ENCODE peak calls at places on chromosomes 5 and 9, in nine cellular contexts. U, G, L, X, H, O, A, Z and T are unnamed samples.

GRCh38 chr5:142540774-142541466 is 145.0 kb downstream of the FGF1 start:
- DNase-seq in O (no peak), G (no peak), A (no peak), H (no peak), X (no peak), Z (no peak), U (no peak), L (no peak), T (no peak)

GRCh38 chr9:5621327-5621726 is 7.6 kb upstream of the RIC1 start:
- DNase-seq in H (no peak), G (no peak), U (peak; percentile 28), A (no peak), X (no peak), L (no peak), O (peak; percentile 63), Z (no peak), T (no peak)

GRCh38 chr5:156934450-156935211 is 28.4 kb downstream of the TIMD4 start:
- DNase-seq in L (peak; percentile 71), A (peak; percentile 24), Z (peak; percentile 10), U (peak; percentile 33), G (no peak), O (peak; percentile 7), H (peak; percentile 36), X (peak; percentile 9), T (no peak)

GRCh38 chr5:65672787-65673186 is 48.0 kb downstream of the SHLD3 start:
- DNase-seq in H (no peak), A (no peak), G (no peak), X (no peak), Z (no peak), L (no peak), O (no peak), U (no peak), T (no peak)

GRCh38 chr9:92763721-92764380 is 782 bp downstream of the BICD2 start:
- DNase-seq in O (no peak), X (no peak), H (peak; percentile 81), L (peak; percentile 52), G (peak; percentile 45), U (no peak), Z (peak; percentile 70), A (no peak), T (no peak)

GRCh38 chr5:135457424-135458071 is 5.4 kb upstream of the TIFAB start:
- DNase-seq in G (no peak), Z (peak; percentile 83), U (peak; percentile 74), L (peak; percentile 91), X (peak; percentile 56), A (no peak), H (peak; percentile 80), O (peak; percentile 74), T (no peak)

GRCh38 chr5:94968507-94969095 is 316.3 kb downstream of the MCTP1 start:
- DNase-seq in L (peak; percentile 88), A (peak; percentile 33), Z (peak; percentile 14), X (peak; percentile 75), H (peak; percentile 34), U (peak; percentile 71), G (peak; percentile 7), O (peak; percentile 69), T (peak; percentile 26)

GRCh38 chr9:123322771-123323481 is 33.1 kb upstream of the CRB2 start:
- DNase-seq in A (no peak), U (no peak), X (no peak), L (no peak), H (no peak), O (no peak), Z (no peak), G (no peak), T (no peak)

GRCh38 chr5:159097461-159098284 is 2.0 kb downstream of the EBF1 start:
- DNase-seq in L (peak; percentile 47), Z (no peak), O (no peak), H (peak; percentile 46), U (no peak), X (no peak), G (peak; percentile 76), A (no peak), T (no peak)

GRCh38 chr9:17315341-17315740 is 180.5 kb downstream of the CNTLN start:
- DNase-seq in H (no peak), Z (no peak), U (no peak), X (no peak), G (no peak), O (no peak), A (no peak), L (no peak), T (no peak)

GRCh38 chr9:137878146-137878941 is 762 bp downstream of the CACNA1B start:
- DNase-seq in U (no peak), X (no peak), A (no peak), O (no peak), H (peak; percentile 79), L (peak; percentile 90), G (peak; percentile 8), Z (peak; percentile 85), T (no peak)

GRCh38 chr9:34717996-34718614 is 8.2 kb upstream of the CCL21 start:
- DNase-seq in X (no peak), A (no peak), G (no peak), O (no peak), H (no peak), Z (no peak), U (no peak), L (no peak), T (no peak)

GRCh38 chr9:82406714-82407113 is 418.1 kb downstream of the SPATA31D1 start:
- DNase-seq in O (no peak), A (no peak), X (no peak), Z (no peak), U (no peak), L (no peak), G (no peak), H (peak; percentile 50), T (no peak)

GRCh38 chr9:105178106-105178505 is 66.3 kb upstream of the SLC44A1 start:
- DNase-seq in A (no peak), H (no peak), L (no peak), U (no peak), O (no peak), Z (no peak), G (no peak), X (no peak), T (no peak)

GRCh38 chr5:92662741-92663140 is 918.3 kb downstream of the NR2F1-AS1 start:
- DNase-seq in G (no peak), O (no peak), A (no peak), Z (no peak), U (no peak), X (no peak), H (no peak), L (no peak), T (no peak)

GRCh38 chr5:134113908-134114875 is at the start of gene TCF7:
- DNase-seq in L (peak; percentile 92), A (no peak), Z (peak; percentile 97), O (peak; percentile 50), G (peak; percentile 31), U (peak; percentile 76), X (peak; percentile 68), H (peak; percentile 99), T (no peak)

GRCh38 chr5:177992466-177992865 is 3.6 kb downstream of the PROP1 start:
- DNase-seq in G (no peak), X (no peak), O (no peak), A (no peak), U (no peak), L (no peak), H (no peak), Z (no peak), T (no peak)
- TF ChIP-seq REST in G (no peak), X (no peak), O (no peak), A (no peak), U (no peak), L (no peak), H (no peak), Z (no peak), T (no peak)

GRCh38 chr9:83509372-83509771 is 28.8 kb downstream of the FRMD3 start:
- DNase-seq in G (no peak), U (no peak), X (no peak), O (no peak), H (no peak), L (peak; percentile 40), A (no peak), Z (no peak), T (no peak)
- TF ChIP-seq REST in G (no peak), U (no peak), X (no peak), O (no peak), H (no peak), L (no peak), A (no peak), Z (no peak), T (no peak)

GRCh38 chr5:34622046-34622435 is 34.1 kb upstream of the RAI14 start:
- DNase-seq in X (no peak), H (no peak), Z (no peak), U (no peak), A (no peak), G (no peak), O (no peak), L (no peak), T (no peak)
- TF ChIP-seq REST in X (no peak), H (no peak), Z (no peak), U (no peak), A (no peak), G (no peak), O (no peak), L (no peak), T (no peak)

DNA sequence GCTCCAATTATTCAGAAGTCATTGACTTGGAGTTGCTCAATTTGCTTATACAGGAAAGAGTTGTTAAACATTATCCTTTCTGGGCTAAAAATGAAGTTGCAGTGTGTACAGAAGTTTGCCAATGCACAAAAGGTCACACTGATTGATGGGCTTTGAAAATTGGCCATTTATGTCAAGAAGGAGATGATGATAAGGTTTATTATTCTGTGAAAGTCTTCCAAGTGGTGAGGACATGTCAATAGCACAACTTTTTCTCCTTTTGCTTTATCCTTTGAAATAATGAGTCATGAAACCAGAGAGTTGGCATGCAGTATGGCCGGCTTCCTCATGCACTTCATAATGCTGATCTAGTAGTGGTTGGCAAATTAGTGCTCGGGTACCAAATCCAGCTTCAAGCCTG is 848.5 kb upstream of the WWC1 start:
- DNase-seq in L (no peak), H (no peak), G (no peak), Z (no peak), X (no peak), U (no peak), O (no peak), A (no peak), T (no peak)
- TF ChIP-seq REST in L (no peak), H (no peak), G (no peak), Z (no peak), X (no peak), U (no peak), O (no peak), A (no peak), T (no peak)

DNA sequence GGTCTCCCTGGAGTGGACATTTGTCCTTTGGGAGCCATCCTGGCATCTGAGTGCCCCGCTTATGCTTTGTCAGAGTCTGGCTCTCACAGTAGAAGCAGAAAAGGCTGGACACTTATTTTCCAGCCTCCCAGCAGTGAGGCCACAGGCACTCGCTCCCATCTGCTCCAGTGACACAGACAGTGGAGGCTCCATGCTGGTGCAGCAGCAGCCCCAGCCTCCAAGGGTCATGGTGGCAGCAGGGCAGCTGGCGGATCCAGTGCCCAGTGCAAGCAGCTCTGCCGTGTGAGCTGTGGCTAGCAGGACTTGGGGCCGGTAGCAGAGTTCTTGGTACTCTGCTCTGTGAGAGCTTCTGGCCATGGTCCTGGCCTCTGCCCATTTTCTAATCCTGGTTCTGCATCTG is 157.3 kb upstream of the ALDH1B1 start:
- DNase-seq in A (no peak), X (no peak), U (no peak), G (no peak), Z (no peak), H (peak; percentile 59), O (no peak), L (no peak), T (no peak)
- TF ChIP-seq REST in A (no peak), X (no peak), U (no peak), G (no peak), Z (no peak), H (no peak), O (no peak), L (no peak), T (no peak)